ENCODE peak calls at places on chromosomes 6 and 20, in six cellular contexts. Z is stomach, G is fibroblast of lung, O is lower lobe of right lung, F is brain microvascular endothelial cell, T is hepatocyte. W is an unnamed sample. For H3K27me3, the result is how much of the 10 kb centered on the place peaks cover.

GRCh38 chr6:558959-559358 is 97.9 kb downstream of the HUS1B start:
- DNase-seq in Z (no peak), G (no peak), O (no peak), F (no peak), T (no peak), W (no peak)

GRCh38 chr20:16671753-16672152 is 58.1 kb upstream of the SNRPB2 start:
- DNase-seq in Z (no peak), G (no peak), O (no peak), F (no peak), T (no peak), W (no peak)

GRCh38 chr6:47083586-47084047 is 41.5 kb upstream of the ADGRF1 start:
- DNase-seq in Z (peak), G (peak), O (peak), F (peak), T (peak), W (no peak)

GRCh38 chr20:49989234-49990065 is 6.7 kb downstream of the SNAI1 start:
- DNase-seq in Z (no peak), G (peak), O (peak), F (peak), T (peak), W (peak)

GRCh38 chr6:111843347-111844147 is 29.7 kb downstream of the FYN start:
- DNase-seq in Z (no peak), G (no peak), O (no peak), F (peak), T (no peak), W (no peak)

GRCh38 chr6:112145080-112145573 is 57.7 kb downstream of the FAM229B start:
- DNase-seq in Z (no peak), G (no peak), O (no peak), F (no peak), T (no peak), W (peak)

GRCh38 chr6:3725145-3726015 is 26.1 kb downstream of the PXDC1 start:
- DNase-seq in Z (no peak), G (no peak), O (no peak), F (no peak), T (no peak), W (no peak)

GRCh38 chr20:58803533-58803932 is 47.2 kb downstream of the GNAS-AS1 start:
- DNase-seq in Z (no peak), G (no peak), O (no peak), F (no peak), T (no peak), W (no peak)

GRCh38 chr20:16608265-16608636 is 35.0 kb upstream of the KIF16B start:
- DNase-seq in Z (no peak), G (peak), O (no peak), F (no peak), T (no peak), W (no peak)

GRCh38 chr20:59564171-59564570 is 40.2 kb upstream of the PHACTR3 start:
- DNase-seq in Z (no peak), G (no peak), O (no peak), F (no peak), T (no peak), W (peak)

GRCh38 chr20:58667975-58668374 is 16.9 kb downstream of the STX16 start:
- DNase-seq in Z (no peak), G (no peak), O (no peak), F (no peak), T (no peak), W (no peak)

GRCh38 chr6:42727084-42727601 is 4.7 kb upstream of the PRPH2 start:
- DNase-seq in Z (peak), G (peak), O (peak), F (no peak), T (no peak), W (peak)

GRCh38 chr20:25622049-25622448 is 1.8 kb downstream of the NANP start:
- DNase-seq in Z (no peak), G (no peak), O (no peak), F (no peak), T (no peak), W (no peak)

GRCh38 chr6:33843086-33843695 is 39.4 kb upstream of the MLN start:
- DNase-seq in Z (no peak), G (no peak), O (no peak), F (no peak), T (no peak), W (no peak)

GRCh38 chr20:47781631-47782030 is 3.6 kb downstream of the SULF2 start:
- DNase-seq in Z (no peak), G (no peak), O (no peak), F (no peak), T (no peak), W (no peak)

GRCh38 chr20:38129893-38130609 is 35.0 kb downstream of the TGM2 start:
- DNase-seq in Z (no peak), G (no peak), O (peak), F (no peak), T (no peak), W (peak)
- H3K4me3 ChIP-seq in Z (no peak), G (no peak), O (no peak), F (no peak), T (no peak), W (no peak)

GRCh38 chr6:98836962-98837944 is 2.9 kb downstream of the POU3F2 start:
- DNase-seq in Z (no peak), G (no peak), O (no peak), F (no peak), T (no peak), W (no peak)
- H3K27me3 ChIP-seq in Z (under half), G (half or more), O (half or more), F (half or more), T (half or more), W (half or more)

GRCh38 chr20:3678893-3679720 is 2.7 kb downstream of the ADAM33 start:
- DNase-seq in Z (no peak), G (no peak), O (no peak), F (no peak), T (no peak), W (no peak)

GRCh38 chr20:3680701-3681351 is 984 bp downstream of the ADAM33 start:
- DNase-seq in Z (no peak), G (peak), O (no peak), F (no peak), T (no peak), W (peak)

GRCh38 chr20:3681352-3681930 is 369 bp downstream of the ADAM33 start:
- DNase-seq in Z (no peak), G (no peak), O (no peak), F (no peak), T (no peak), W (no peak)

GRCh38 chr20:3679749-3680700 is 1.8 kb downstream of the ADAM33 start:
- DNase-seq in Z (peak), G (peak), O (no peak), F (peak), T (peak), W (peak)

DNA sequence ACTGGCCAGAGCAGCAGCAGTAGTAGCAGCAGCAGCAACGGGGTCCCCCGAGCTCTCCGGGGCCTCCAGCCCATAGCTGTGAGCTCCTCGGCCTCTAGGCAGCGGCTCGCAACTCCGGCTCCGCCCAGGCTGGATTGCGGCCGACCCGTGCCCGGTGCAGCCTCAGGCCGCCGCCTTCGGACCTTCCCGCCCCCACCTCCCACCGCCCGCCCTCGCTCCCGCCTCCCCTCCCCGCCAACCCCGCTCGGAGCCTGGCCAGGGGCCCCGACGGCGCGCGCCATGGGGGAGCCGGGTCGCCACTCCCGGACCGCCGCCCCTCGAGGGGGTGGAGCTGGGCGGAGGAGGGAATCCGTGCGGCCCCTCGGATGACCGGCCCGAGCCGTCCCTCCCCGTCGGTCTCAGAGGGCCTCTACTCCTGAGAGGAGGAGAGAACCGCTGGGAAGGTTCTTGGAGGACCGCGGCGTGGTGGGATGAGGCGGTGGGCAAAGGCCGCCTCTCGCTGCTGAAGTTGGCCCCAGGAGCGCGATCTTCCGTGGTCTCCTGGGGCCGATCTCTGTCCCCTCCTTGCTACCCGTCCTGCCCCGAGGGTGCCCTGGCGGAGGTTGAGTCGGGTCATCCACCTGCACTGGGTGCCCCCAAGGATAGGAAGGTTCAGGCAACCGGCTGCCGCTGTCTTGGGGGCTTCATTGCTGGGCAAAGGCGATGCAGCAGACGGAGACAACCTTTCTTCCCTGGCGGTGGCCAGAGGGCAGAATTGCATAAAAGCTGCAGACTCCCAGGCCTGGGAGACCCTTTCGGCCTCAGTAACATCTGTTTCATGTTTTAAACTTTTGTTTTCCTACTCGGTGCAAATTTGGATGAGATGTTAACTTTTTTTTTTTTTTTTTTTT is at the start of gene ADAM33:
- DNase-seq in Z (peak), G (peak), O (no peak), F (no peak), T (peak), W (peak)
- H3K4me3 ChIP-seq in Z (peak), G (peak), O (peak), F (peak), T (peak), W (peak)

GRCh38 chr20:63456429-63457284 is 15.8 kb downstream of the KCNQ2 start:
- DNase-seq in Z (no peak), G (no peak), O (no peak), F (no peak), T (no peak), W (no peak)

GRCh38 chr20:63452341-63453028 is 20.0 kb downstream of the KCNQ2 start:
- DNase-seq in Z (no peak), G (no peak), O (no peak), F (no peak), T (no peak), W (no peak)

GRCh38 chr20:63453029-63453523 is 19.4 kb downstream of the KCNQ2 start:
- DNase-seq in Z (no peak), G (no peak), O (no peak), F (no peak), T (no peak), W (peak)

GRCh38 chr20:63455568-63455859 is 16.9 kb downstream of the KCNQ2 start:
- DNase-seq in Z (no peak), G (no peak), O (no peak), F (no peak), T (no peak), W (no peak)

DNA sequence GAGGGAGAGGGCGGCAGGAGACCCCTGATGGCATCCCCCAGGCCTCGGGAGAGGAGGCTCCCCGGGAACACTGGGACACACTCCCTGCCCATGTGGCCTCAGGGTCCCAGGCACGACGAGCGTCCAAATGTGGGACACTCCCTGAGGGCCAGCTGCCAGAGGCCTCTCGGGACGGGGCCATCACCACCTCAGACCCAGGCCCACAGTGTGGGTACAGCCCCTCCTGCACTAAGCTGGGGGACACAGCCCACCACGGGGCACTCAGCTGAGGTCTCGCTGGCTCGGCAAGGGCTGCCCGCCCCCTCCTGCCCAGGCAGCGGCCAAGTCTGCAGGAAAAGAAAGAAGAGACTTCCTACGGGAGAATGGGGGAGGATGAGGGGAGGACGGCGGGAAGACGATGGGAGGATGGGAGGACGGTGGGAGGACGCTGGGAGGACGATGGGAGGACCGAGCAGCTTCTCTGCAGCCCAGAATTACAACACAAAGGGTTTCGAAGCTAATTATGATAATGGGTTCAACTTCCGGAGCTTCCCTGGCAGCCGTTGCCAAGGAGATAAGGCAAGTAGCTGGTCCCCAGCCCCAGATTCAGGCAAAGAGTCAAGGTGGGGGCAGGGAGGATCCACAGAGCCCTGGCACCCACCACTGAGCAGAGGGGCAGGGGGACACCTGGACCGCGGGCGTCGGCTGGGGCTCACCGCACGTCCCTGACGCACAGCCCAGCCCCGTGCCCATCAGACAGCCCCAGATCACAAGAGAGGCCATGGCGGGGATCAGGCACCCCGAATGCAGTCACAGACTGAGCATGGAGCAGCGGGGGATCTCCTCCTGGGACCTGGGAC is 17.5 kb downstream of the KCNQ2 start:
- DNase-seq in Z (no peak), G (no peak), O (no peak), F (no peak), T (no peak), W (peak)
- H3K27me3 ChIP-seq in Z (under half), G (under half), O (half or more), F (under half), T (under half), W (under half)

GRCh38 chr20:36542019-36542488 is 735 bp downstream of the MYL9 start:
- DNase-seq in Z (no peak), G (peak), O (no peak), F (peak), T (peak), W (peak)

GRCh38 chr20:36544134-36545018 is 3.1 kb downstream of the MYL9 start:
- DNase-seq in Z (no peak), G (peak), O (peak), F (peak), T (no peak), W (peak)

GRCh38 chr20:36543187-36544133 is 2.1 kb downstream of the MYL9 start:
- DNase-seq in Z (no peak), G (peak), O (no peak), F (peak), T (no peak), W (peak)

GRCh38 chr20:36541227-36542018 is at the start of gene MYL9:
- DNase-seq in Z (peak), G (peak), O (peak), F (peak), T (peak), W (peak)

DNA sequence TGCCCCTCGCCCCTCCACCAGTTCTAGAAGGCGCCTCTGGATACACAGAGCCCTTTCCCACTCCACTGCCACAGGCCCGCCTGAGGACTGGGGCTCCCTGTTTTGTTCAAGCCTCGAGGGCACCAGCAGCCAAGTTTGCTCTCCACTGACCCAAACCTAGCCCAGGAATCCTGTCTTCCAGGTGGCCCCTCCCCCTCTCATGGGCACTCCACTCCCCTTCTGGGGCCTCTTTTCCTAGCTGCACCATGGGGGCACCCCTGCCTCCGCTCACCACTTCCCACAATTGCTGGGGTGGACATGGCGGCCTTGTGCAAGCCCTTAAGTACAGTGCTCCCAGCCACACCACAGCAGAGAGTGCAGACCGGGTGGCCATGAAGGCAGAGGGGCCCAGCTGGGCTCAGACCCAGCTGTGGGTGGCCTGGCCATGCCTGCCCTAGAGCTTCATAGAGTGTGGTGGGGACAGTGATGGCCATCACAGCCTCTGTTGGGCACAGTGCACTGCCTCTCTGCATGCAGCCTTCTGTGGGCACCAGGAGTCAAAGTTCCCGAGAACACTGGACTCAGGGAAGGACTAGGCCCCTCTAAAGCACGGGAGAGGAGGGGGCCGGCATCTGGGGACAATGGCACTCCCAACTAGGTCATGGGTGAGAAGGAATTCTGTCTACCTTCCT is 1.3 kb downstream of the MYL9 start:
- DNase-seq in Z (no peak), G (no peak), O (no peak), F (no peak), T (no peak), W (peak)
- H3K4me3 ChIP-seq in Z (peak), G (peak), O (peak), F (peak), T (no peak), W (peak)

DNA sequence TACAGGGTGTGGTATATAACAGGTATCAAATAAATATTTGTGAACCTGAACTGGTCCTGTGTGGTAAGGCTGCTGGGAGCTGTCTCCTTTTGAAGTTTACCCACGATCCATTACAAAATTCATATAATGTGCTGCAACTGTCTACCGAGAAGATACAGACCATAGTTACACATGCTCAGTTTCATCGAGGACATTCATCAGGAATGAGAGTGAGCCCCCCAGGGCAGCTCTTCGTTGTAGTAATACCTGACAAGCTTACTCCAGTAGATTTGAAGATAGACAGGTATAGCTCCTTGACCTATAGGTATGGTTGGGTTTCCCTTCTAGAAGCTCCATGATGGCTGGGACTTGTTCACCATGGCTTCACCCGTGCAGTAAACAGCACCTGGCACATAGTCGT is 25.7 kb downstream of the ARMC2 start:
- DNase-seq in Z (no peak), G (no peak), O (no peak), F (no peak), T (no peak), W (no peak)
- H3K27me3 ChIP-seq in Z (under half), G (under half), O (under half), F (under half), T (under half), W (under half)

GRCh38 chr6:18501313-18502013 is 114.3 kb downstream of the RNF144B start:
- DNase-seq in Z (no peak), G (peak), O (peak), F (peak), T (no peak), W (no peak)

GRCh38 chr6:18503187-18503586 is 116.0 kb downstream of the RNF144B start:
- DNase-seq in Z (no peak), G (no peak), O (no peak), F (no peak), T (no peak), W (no peak)

GRCh38 chr6:18506387-18507017 is 119.4 kb downstream of the RNF144B start:
- DNase-seq in Z (no peak), G (no peak), O (no peak), F (peak), T (peak), W (no peak)

GRCh38 chr6:18504232-18504596 is 117.1 kb downstream of the RNF144B start:
- DNase-seq in Z (no peak), G (no peak), O (no peak), F (no peak), T (no peak), W (no peak)

DNA sequence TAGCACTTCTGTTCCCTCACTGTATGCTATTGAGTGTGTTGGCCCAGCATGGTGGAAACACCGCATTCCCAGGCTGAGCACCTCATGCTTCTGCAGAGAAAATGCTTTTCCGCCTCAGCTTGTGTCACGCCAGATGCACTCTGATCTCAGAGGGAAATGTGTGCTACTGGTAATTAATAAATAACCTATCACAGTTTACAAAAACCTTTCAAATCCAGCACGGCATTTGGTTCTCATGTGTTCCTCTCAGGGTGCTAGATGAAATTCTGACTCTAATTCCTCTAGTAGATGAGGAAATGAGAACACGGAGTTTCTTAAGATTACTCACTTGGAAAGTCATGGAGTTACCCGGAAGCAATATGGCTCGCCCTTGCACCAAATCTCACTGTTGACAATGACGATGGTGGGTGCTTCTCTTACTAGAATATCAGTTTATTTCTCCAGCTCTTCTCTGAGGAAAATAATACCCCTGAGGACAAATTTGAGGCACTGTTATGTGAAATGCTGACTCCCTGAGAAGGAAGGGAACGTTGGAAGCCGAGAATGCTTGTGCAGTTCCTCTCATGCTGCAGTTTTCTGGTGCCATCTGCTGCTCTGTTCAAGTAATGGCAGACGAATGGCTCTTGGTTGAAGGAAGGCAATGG is 116.6 kb downstream of the RNF144B start:
- DNase-seq in Z (peak), G (peak), O (no peak), F (peak), T (peak), W (peak)
- H3K4me3 ChIP-seq in Z (peak), G (peak), O (peak), F (peak), T (no peak), W (no peak)

DNA sequence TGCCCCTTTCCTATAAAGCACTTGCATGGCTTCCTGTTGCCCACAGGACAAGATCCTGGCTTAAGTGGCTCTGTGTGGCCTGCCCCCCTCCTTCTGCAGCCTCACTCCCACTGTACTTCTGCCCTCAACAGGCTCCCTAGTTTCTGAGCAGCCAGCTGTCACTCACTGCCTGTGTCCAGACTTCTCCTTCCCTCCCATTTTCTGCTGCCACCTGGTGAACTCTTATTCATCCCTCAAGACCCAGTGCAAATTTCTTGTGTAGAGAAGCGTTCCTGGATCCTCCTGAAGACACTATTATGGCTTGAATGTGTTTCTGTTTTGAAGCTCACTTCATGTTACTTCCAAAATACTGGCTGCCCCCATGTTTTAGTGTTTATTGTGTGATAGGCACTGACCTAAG is 26.5 kb downstream of the SNPH start:
- DNase-seq in Z (no peak), G (no peak), O (no peak), F (no peak), T (no peak), W (no peak)
- H3K27me3 ChIP-seq in Z (under half), G (under half), O (under half), F (under half), T (under half), W (under half)